ENCODE peak calls at places on chromosomes 12 and 14, in six cellular contexts. O is AG10803; C is MCF 10A; U is psoas muscle; Q is IMR-90; Y is activated T-cell treated with anti-CD3 and anti-CD28 coated beads, Interleukin-2, amount 50 U/mL, for 72 hours. F is an unnamed sample.

GRCh38 chr14:102491786-102492522 is 17.6 kb downstream of the ANKRD9 start:
- DNase-seq in Y (no peak), U (peak), C (no peak), Q (no peak), O (no peak), F (no peak)

GRCh38 chr14:103519837-103520212 is 2.8 kb downstream of the CKB start:
- DNase-seq in Q (no peak), O (no peak), C (no peak), U (no peak), Y (no peak), F (no peak)

GRCh38 chr14:101875041-101875725 is 89.2 kb upstream of the DYNC1H1 start:
- DNase-seq in Q (no peak), C (no peak), U (no peak), Y (no peak), O (no peak), F (no peak)

GRCh38 chr12:117365072-117365616 is 3.7 kb upstream of the NOS1 start:
- DNase-seq in O (no peak), Q (no peak), C (no peak), U (no peak), Y (no peak), F (no peak)

GRCh38 chr12:53174881-53175491 is 5.5 kb upstream of the ZNF740 start:
- DNase-seq in O (peak), U (no peak), Q (peak), C (peak), Y (no peak), F (no peak)

GRCh38 chr14:52789118-52789517 is 2.3 kb downstream of the GNPNAT1 start:
- DNase-seq in Y (no peak), C (no peak), Q (no peak), U (no peak), O (no peak), F (no peak)

GRCh38 chr12:110079477-110080400 is 31.4 kb upstream of the C12orf76 start:
- DNase-seq in C (no peak), Y (peak), O (no peak), U (peak), Q (peak), F (peak)

GRCh38 chr12:68237068-68237467 is 11.5 kb upstream of the IL26 start:
- DNase-seq in Q (no peak), U (no peak), Y (no peak), O (no peak), C (no peak), F (no peak)

GRCh38 chr12:113479578-113480335 is 8.1 kb upstream of the LHX5 start:
- DNase-seq in O (peak), C (peak), Q (peak), Y (peak), U (no peak), F (peak)

GRCh38 chr14:59028476-59029202 is 159.8 kb upstream of the DAAM1 start:
- DNase-seq in C (peak), O (peak), U (peak), Q (peak), Y (peak), F (peak)

GRCh38 chr14:78848234-78848820 is 678.2 kb downstream of the NRXN3 start:
- DNase-seq in O (peak), C (peak), Y (peak), Q (peak), U (no peak), F (peak)

GRCh38 chr12:58169826-58170225 is 228.5 kb downstream of the ATP23 start:
- DNase-seq in Q (no peak), U (no peak), Y (no peak), O (no peak), C (no peak), F (no peak)

GRCh38 chr14:28412076-28412475 is 354.5 kb upstream of the FOXG1 start:
- DNase-seq in Y (no peak), Q (no peak), C (peak), O (no peak), U (no peak), F (no peak)

GRCh38 chr12:69065804-69066203 is 132.8 kb upstream of the CPM start:
- DNase-seq in Q (peak), U (no peak), Y (no peak), C (peak), O (no peak), F (no peak)

GRCh38 chr12:44379827-44380226 is 496.3 kb downstream of the NELL2 start:
- DNase-seq in C (no peak), U (no peak), O (no peak), Q (no peak), Y (no peak), F (no peak)

GRCh38 chr12:123034865-123035264 is 54.4 kb downstream of the ARL6IP4 start:
- DNase-seq in O (peak), Q (peak), Y (no peak), C (peak), U (no peak), F (no peak)

GRCh38 chr14:55938249-55938791 is 179.9 kb upstream of the PELI2 start:
- DNase-seq in C (peak), O (peak), Q (peak), Y (no peak), U (no peak), F (no peak)

GRCh38 chr12:39006286-39006685 is 100.9 kb upstream of the CPNE8 start:
- DNase-seq in Y (no peak), U (no peak), C (no peak), Q (no peak), O (no peak), F (no peak)

GRCh38 chr12:29113101-29113500 is 36.0 kb upstream of the FAR2 start:
- DNase-seq in U (no peak), C (peak), Y (no peak), O (no peak), Q (peak), F (no peak)

GRCh38 chr14:50944647-50945413 is 547 bp upstream of the PYGL start:
- DNase-seq in U (peak), O (peak), Q (peak), C (peak), Y (peak), F (peak)

GRCh38 chr12:1939745-1940607 is 21.5 kb upstream of the CACNA2D4 start:
- DNase-seq in U (peak), O (peak), Q (peak), C (peak), Y (peak), F (peak)

GRCh38 chr12:50062733-50063452 is 5.5 kb downstream of the ASIC1 start:
- DNase-seq in Q (peak), Y (no peak), U (no peak), C (peak), O (no peak), F (no peak)

GRCh38 chr14:62462996-62463395 is 582.3 kb downstream of the KCNH5 start:
- DNase-seq in Q (no peak), Y (no peak), C (peak), O (no peak), U (no peak), F (no peak)

GRCh38 chr12:7645395-7646177 is 20.1 kb downstream of the APOBEC1 start:
- DNase-seq in Y (peak), O (peak), Q (peak), C (peak), U (no peak), F (peak)

GRCh38 chr12:92155733-92156132 is 10.1 kb upstream of the BTG1 start:
- DNase-seq in O (no peak), Q (peak), U (no peak), C (no peak), Y (no peak), F (no peak)

GRCh38 chr14:73761621-73762355 is 47.6 kb upstream of the PNMA1 start:
- DNase-seq in O (no peak), Y (no peak), C (no peak), U (peak), Q (no peak), F (no peak)

GRCh38 chr12:47207005-47207717 is 127.4 kb upstream of the AMIGO2 start:
- DNase-seq in O (no peak), U (no peak), Q (no peak), C (no peak), Y (no peak), F (no peak)

GRCh38 chr12:91577586-91578539 is 395.2 kb upstream of the DCN start:
- DNase-seq in U (no peak), C (peak), Y (no peak), O (peak), Q (peak), F (peak)

GRCh38 chr12:93376436-93377251 is 1.1 kb upstream of the NUDT4 start:
- DNase-seq in U (no peak), C (peak), Y (no peak), Q (peak), O (peak), F (no peak)

GRCh38 chr12:94595152-94595551 is 55.2 kb downstream of the TMCC3 start:
- DNase-seq in Y (no peak), Q (no peak), C (no peak), O (peak), U (no peak), F (no peak)

GRCh38 chr12:112367986-112368385 is 14.2 kb downstream of the HECTD4 start:
- DNase-seq in C (no peak), Y (no peak), O (no peak), Q (no peak), U (no peak), F (no peak)

GRCh38 chr12:78183854-78184253 is 353.2 kb downstream of the NAV3 start:
- DNase-seq in U (no peak), Y (no peak), Q (peak), C (no peak), O (no peak), F (no peak)

GRCh38 chr12:128969480-128970055 is 116.3 kb downstream of the GLT1D1 start:
- DNase-seq in Q (no peak), C (no peak), U (no peak), O (no peak), Y (peak), F (peak)

GRCh38 chr14:70896981-70897380 is 10.3 kb upstream of the PCNX1 start:
- DNase-seq in C (no peak), U (no peak), Q (no peak), O (peak), Y (no peak), F (no peak)

F was measured in GM13976.